ENCODE peak calls at places on chromosomes 12 and 14, in seven cellular contexts. U, T, A, K, C, L and J are unnamed samples.
A peak's percentile ranks its signal among the peaks of the same experiment; 100 is the strongest.

GRCh38 chr12:20455001-20455706 is 86.8 kb downstream of the PDE3A start:
- DNase-seq in U (no peak), K (no peak), T (no peak), A (no peak), L (no peak), C (no peak), J (no peak)

GRCh38 chr12:76259660-76260389 is 88.4 kb downstream of the BBS10 start:
- DNase-seq in C (no peak), A (no peak), K (no peak), U (no peak), L (peak; percentile 55), T (peak; percentile 93), J (peak; percentile 28)

GRCh38 chr14:51870620-51871019 is 10.2 kb downstream of the GNG2 start:
- DNase-seq in U (no peak), L (no peak), T (no peak), C (no peak), K (no peak), A (no peak), J (no peak)

GRCh38 chr12:5580911-5581488 is 149.1 kb downstream of the NTF3 start:
- DNase-seq in U (no peak), A (no peak), T (no peak), L (no peak), C (no peak), K (no peak), J (no peak)

GRCh38 chr14:49621114-49621881 is 699 bp downstream of the MGAT2 start:
- DNase-seq in K (peak; percentile 80), C (peak; percentile 78), U (peak; percentile 37), L (peak; percentile 37), A (peak; percentile 82), T (peak; percentile 6), J (peak; percentile 29)

GRCh38 chr14:31692376-31692781 is 131.2 kb downstream of the NUBPL start:
- DNase-seq in C (no peak), T (no peak), A (no peak), K (no peak), U (no peak), L (no peak), J (no peak)

GRCh38 chr12:65868133-65868705 is 43.9 kb downstream of the HMGA2 start:
- DNase-seq in C (no peak), K (no peak), L (no peak), A (no peak), T (peak; percentile 59), U (no peak), J (no peak)

GRCh38 chr12:111819191-111820158 is 22.6 kb upstream of the MAPKAPK5 start:
- DNase-seq in L (no peak), K (no peak), U (no peak), A (no peak), T (no peak), C (no peak), J (no peak)

GRCh38 chr14:50943943-50944646 is at the start of gene PYGL:
- DNase-seq in K (peak; percentile 77), A (peak; percentile 63), L (no peak), T (peak; percentile 57), U (peak; percentile 47), C (peak; percentile 83), J (peak; percentile 47)

GRCh38 chr14:45091696-45092095 is 7.8 kb downstream of the PRPF39 start:
- DNase-seq in A (no peak), L (no peak), U (no peak), C (no peak), K (no peak), T (no peak), J (no peak)

GRCh38 chr14:21990116-21990515 is 316.5 kb upstream of the OR4E1 start:
- DNase-seq in L (no peak), T (peak; percentile 15), A (no peak), K (peak; percentile 27), C (no peak), U (no peak), J (no peak)

GRCh38 chr12:11609045-11609444 is 40.4 kb upstream of the ETV6 start:
- DNase-seq in L (no peak), C (no peak), A (no peak), U (no peak), T (no peak), K (no peak), J (no peak)

GRCh38 chr12:122888232-122888752 is 7.6 kb downstream of the VPS37B start:
- DNase-seq in U (no peak), T (peak; percentile 96), K (peak; percentile 84), L (peak; percentile 98), A (peak; percentile 75), C (peak; percentile 73), J (no peak)

GRCh38 chr12:122001379-122002209 is 20.1 kb upstream of the BCL7A start:
- DNase-seq in K (no peak), C (no peak), U (no peak), T (no peak), L (peak; percentile 66), A (no peak), J (no peak)

GRCh38 chr14:99426265-99426664 is 54.4 kb downstream of the SETD3 start:
- DNase-seq in L (no peak), K (no peak), A (no peak), C (no peak), T (no peak), U (no peak), J (no peak)

GRCh38 chr12:111248221-111248620 is 120.7 kb downstream of the PHETA1 start:
- DNase-seq in C (no peak), L (no peak), K (no peak), T (no peak), A (no peak), U (no peak), J (no peak)

GRCh38 chr14:104892517-104893434 is 27.7 kb downstream of the CEP170B start:
- DNase-seq in T (no peak), A (no peak), L (peak; percentile 15), K (no peak), U (no peak), C (peak; percentile 24), J (no peak)

GRCh38 chr14:57879516-57879915 is 13.6 kb upstream of the SLC35F4 start:
- DNase-seq in L (no peak), A (no peak), K (no peak), T (no peak), U (no peak), C (no peak), J (no peak)

GRCh38 chr14:57889245-57889644 is 23.4 kb upstream of the SLC35F4 start:
- DNase-seq in C (peak; percentile 77), K (no peak), L (peak; percentile 44), A (no peak), U (peak; percentile 8), T (peak; percentile 3), J (peak; percentile 14)

GRCh38 chr14:57883061-57883460 is 17.2 kb upstream of the SLC35F4 start:
- DNase-seq in T (no peak), C (no peak), A (no peak), L (no peak), K (no peak), U (no peak), J (no peak)

GRCh38 chr14:57884175-57884574 is 18.3 kb upstream of the SLC35F4 start:
- DNase-seq in K (no peak), U (no peak), T (no peak), C (no peak), L (no peak), A (no peak), J (no peak)
- TF ChIP-seq POLR2A in K (no peak), U (no peak), T (no peak), C (no peak), L (no peak), A (no peak), J (no peak)

DNA sequence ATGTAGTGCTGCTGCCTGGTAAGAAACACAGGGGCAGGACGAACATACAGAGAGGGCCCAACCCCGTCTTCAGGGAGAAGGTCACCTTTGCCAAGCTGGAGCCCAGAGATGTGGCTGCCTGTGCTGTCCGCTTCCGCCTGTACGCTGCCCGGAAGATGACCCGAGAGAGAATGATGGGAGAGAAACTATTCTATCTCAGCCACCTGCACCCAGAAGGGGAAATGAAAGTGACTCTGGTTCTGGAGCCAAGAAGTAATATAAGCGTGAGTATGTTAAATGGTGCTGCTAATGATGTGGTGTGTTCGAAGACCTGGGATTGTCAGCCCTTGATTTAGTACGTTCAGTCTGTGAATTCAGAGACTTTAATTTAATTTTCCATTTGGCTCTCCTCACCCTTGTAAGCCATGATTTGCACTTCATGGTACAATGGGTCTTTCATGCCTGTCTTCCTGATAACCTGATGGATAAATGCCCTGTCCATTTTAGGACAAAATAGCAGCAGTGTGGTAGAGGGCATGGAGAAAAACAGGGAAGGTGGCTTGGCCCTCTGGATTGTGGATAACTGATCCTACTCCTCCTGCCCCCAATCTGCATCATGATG is 318.9 kb downstream of the SNAPC1 start:
- DNase-seq in U (no peak), A (no peak), K (no peak), C (peak; percentile 22), T (no peak), L (no peak), J (no peak)
- TF ChIP-seq POLR2A in U (no peak), A (no peak), K (no peak), C (no peak), T (no peak), L (no peak), J (no peak)

DNA sequence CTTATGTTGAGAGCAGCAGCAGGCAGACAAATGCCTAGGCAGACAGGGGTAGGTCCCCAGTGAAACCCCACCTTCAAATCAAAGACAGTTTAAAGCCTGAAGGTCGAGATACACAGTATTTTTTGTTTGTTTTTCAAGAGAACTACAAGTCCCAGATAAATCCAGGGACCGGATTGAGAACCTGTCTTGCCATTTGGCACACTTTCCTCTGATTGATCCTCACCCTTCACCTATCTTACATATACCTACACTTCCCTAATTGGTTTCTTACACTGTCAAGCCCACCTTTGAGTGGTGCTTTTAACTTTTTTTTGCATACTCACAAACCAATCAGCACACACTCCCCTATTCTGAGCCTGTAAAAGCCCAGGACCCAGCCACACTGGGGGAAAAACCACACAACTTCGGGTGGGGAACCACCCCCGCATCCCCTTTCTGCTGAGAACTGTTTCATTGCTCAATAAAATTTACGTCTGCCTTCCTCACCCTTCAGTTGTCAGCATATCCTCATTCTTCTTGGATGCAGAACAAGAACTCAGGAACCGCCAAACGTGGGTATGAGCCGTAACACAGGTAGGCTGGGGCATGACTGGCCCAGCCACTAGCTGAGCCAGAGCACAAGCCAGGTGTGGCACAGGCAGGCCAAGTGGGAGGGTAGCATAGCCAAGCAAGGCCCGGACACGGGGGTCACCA is 11.1 kb downstream of the DICER1 start:
- DNase-seq in U (no peak), T (no peak), L (peak; percentile 66), C (no peak), A (no peak), K (no peak), J (no peak)
- TF ChIP-seq POLR2A in U (no peak), T (no peak), L (no peak), C (no peak), A (no peak), K (no peak), J (no peak)

GRCh38 chr14:61460063-61460462 is 138.7 kb downstream of the PRKCH start:
- DNase-seq in K (no peak), L (no peak), U (no peak), C (no peak), A (no peak), T (no peak), J (no peak)

GRCh38 chr14:61459229-61459628 is 137.8 kb downstream of the PRKCH start:
- DNase-seq in L (no peak), A (no peak), K (no peak), T (no peak), C (no peak), U (no peak), J (no peak)

GRCh38 chr14:61460853-61461611 is 139.7 kb downstream of the PRKCH start:
- DNase-seq in K (no peak), L (no peak), T (peak; percentile 60), C (no peak), A (no peak), U (no peak), J (no peak)

GRCh38 chr14:61456720-61457119 is 135.3 kb downstream of the PRKCH start:
- DNase-seq in T (peak; percentile 72), C (peak; percentile 81), A (peak; percentile 67), U (peak; percentile 95), L (peak; percentile 64), K (peak; percentile 76), J (peak; percentile 52)

GRCh38 chr14:61458766-61459165 is 137.4 kb downstream of the PRKCH start:
- DNase-seq in C (no peak), A (no peak), U (no peak), L (no peak), T (no peak), K (no peak), J (no peak)
- TF ChIP-seq POLR2A in C (no peak), A (no peak), U (no peak), L (no peak), T (no peak), K (no peak), J (no peak)